ENCODE peak calls at places on chromosome 5, in ten cellular contexts. P, Z, X, E, H, V, U, W, T and B are unnamed samples.

GRCh38 chr5:179311091-179311470 is 34.2 kb downstream of the ADAMTS2 start:
- DNase-seq in P (no peak), Z (no peak), X (no peak), E (no peak), H (no peak), V (no peak), U (no peak), W (no peak), T (no peak), B (no peak)

GRCh38 chr5:137604348-137605095 is 105.4 kb upstream of the SPOCK1 start:
- DNase-seq in P (no peak), Z (no peak), X (no peak), E (no peak), H (no peak), V (no peak), U (peak), W (peak), T (no peak), B (no peak)

GRCh38 chr5:140823475-140823874 is 2.1 kb downstream of the PCDHA5 start:
- DNase-seq in P (no peak), Z (no peak), X (no peak), E (no peak), H (no peak), V (no peak), U (no peak), W (no peak), T (no peak), B (no peak)

GRCh38 chr5:160444407-160444806 is 22.8 kb downstream of the PTTG1 start:
- DNase-seq in P (no peak), Z (no peak), X (no peak), E (no peak), H (no peak), V (no peak), U (no peak), W (no peak), T (no peak), B (no peak)

GRCh38 chr5:14644623-14645237 is 19.8 kb upstream of the OTULIN start:
- DNase-seq in P (no peak), Z (no peak), X (no peak), E (no peak), H (no peak), V (no peak), U (no peak), W (no peak), T (no peak), B (no peak)

GRCh38 chr5:14503017-14503680 is 78.4 kb upstream of the OTULINL start:
- DNase-seq in P (no peak), Z (no peak), X (no peak), E (no peak), H (no peak), V (no peak), U (no peak), W (no peak), T (no peak), B (no peak)

GRCh38 chr5:124876564-124876963 is 130.1 kb upstream of the ZNF608 start:
- DNase-seq in P (no peak), Z (no peak), X (no peak), E (no peak), H (no peak), V (no peak), U (no peak), W (no peak), T (no peak), B (no peak)

GRCh38 chr5:43305948-43306563 is 7.2 kb downstream of the HMGCS1 start:
- DNase-seq in P (no peak), Z (no peak), X (peak), E (no peak), H (no peak), V (no peak), U (peak), W (peak), T (peak), B (no peak)

GRCh38 chr5:13664377-13664776 is 280.1 kb downstream of the DNAH5 start:
- DNase-seq in P (no peak), Z (no peak), X (no peak), E (no peak), H (no peak), V (no peak), U (no peak), W (no peak), T (no peak), B (no peak)

GRCh38 chr5:10789726-10790125 is 28.7 kb upstream of the DAP start:
- DNase-seq in P (no peak), Z (no peak), X (no peak), E (no peak), H (no peak), V (no peak), U (no peak), W (no peak), T (no peak), B (no peak)

GRCh38 chr5:149735066-149735465 is 5.0 kb downstream of the PPARGC1B start:
- DNase-seq in P (no peak), Z (no peak), X (no peak), E (no peak), H (no peak), V (no peak), U (no peak), W (no peak), T (no peak), B (peak)

GRCh38 chr5:53942724-53943123 is 367.6 kb downstream of the ARL15 start:
- DNase-seq in P (no peak), Z (no peak), X (no peak), E (no peak), H (no peak), V (no peak), U (no peak), W (no peak), T (no peak), B (no peak)

GRCh38 chr5:40853632-40854192 is 12.5 kb downstream of the CARD6 start:
- DNase-seq in P (no peak), Z (no peak), X (no peak), E (no peak), H (no peak), V (no peak), U (no peak), W (no peak), T (no peak), B (no peak)

GRCh38 chr5:108459661-108460170 is 77.8 kb upstream of the FBXL17 start:
- DNase-seq in P (no peak), Z (no peak), X (no peak), E (no peak), H (no peak), V (no peak), U (no peak), W (no peak), T (no peak), B (no peak)

GRCh38 chr5:31530541-31531265 is 1.2 kb downstream of the DROSHA start:
- DNase-seq in P (no peak), Z (no peak), X (no peak), E (no peak), H (no peak), V (no peak), U (no peak), W (no peak), T (no peak), B (no peak)

GRCh38 chr5:177432143-177432904 is 5.8 kb downstream of the GRK6 start:
- DNase-seq in P (no peak), Z (no peak), X (no peak), E (no peak), H (no peak), V (no peak), U (no peak), W (no peak), T (no peak), B (no peak)

GRCh38 chr5:71586052-71586940 is 844 bp upstream of the MCCC2 start:
- DNase-seq in P (no peak), Z (no peak), X (no peak), E (peak), H (no peak), V (no peak), U (peak), W (no peak), T (no peak), B (no peak)